ENCODE peak calls at places on chromosomes 16 and 17, in five cellular contexts. U is tibial artery, H is PC-9, A is IMR-90, M is breast epithelium. N is an unnamed sample.

GRCh38 chr17:47704116-47704515 is 10.2 kb downstream of the TBKBP1 start:
- DNase-seq in U (no peak), H (no peak), A (no peak), M (no peak), N (no peak)

GRCh38 chr16:56102159-56102798 is 89.0 kb upstream of the GNAO1 start:
- DNase-seq in U (peak; percentile 49), H (no peak), A (no peak), M (no peak), N (no peak)

GRCh38 chr17:73952136-73952497 is 251.4 kb upstream of the RPL38 start:
- DNase-seq in U (no peak), H (no peak), A (no peak), M (no peak), N (no peak)

GRCh38 chr17:68029512-68030215 is 5.9 kb upstream of the KPNA2 start:
- DNase-seq in U (no peak), H (no peak), A (no peak), M (no peak), N (no peak)

GRCh38 chr16:85323230-85323960 is 211.1 kb upstream of the CIBAR2 start:
- DNase-seq in U (no peak), H (no peak), A (no peak), M (no peak), N (no peak)

GRCh38 chr17:40963838-40964237 is 2.9 kb downstream of the KRT39 start:
- DNase-seq in U (no peak), H (no peak), A (no peak), M (no peak), N (no peak)

GRCh38 chr17:51046527-51047384 is 73.9 kb downstream of the SPAG9 start:
- DNase-seq in U (peak; percentile 31), H (no peak), A (peak; percentile 87), M (no peak), N (peak; percentile 42)

GRCh38 chr16:873889-874288 is 73.4 kb upstream of the GNG13 start:
- DNase-seq in U (no peak), H (no peak), A (no peak), M (no peak), N (no peak)

GRCh38 chr17:42203354-42203753 is 9.1 kb upstream of the GHDC start:
- DNase-seq in U (no peak), H (no peak), A (no peak), M (no peak), N (no peak)

GRCh38 chr16:75088226-75088625 is 28.4 kb downstream of the LDHD start:
- DNase-seq in U (no peak), H (no peak), A (no peak), M (no peak), N (no peak)

GRCh38 chr17:82297804-82298537 is 19.4 kb downstream of the CD7 start:
- DNase-seq in U (peak; percentile 86), H (peak; percentile 73), A (peak; percentile 96), M (peak; percentile 95), N (no peak)

GRCh38 chr16:87789437-87790277 is 23.9 kb upstream of the KLHDC4 start:
- DNase-seq in U (no peak), H (peak; percentile 91), A (peak; percentile 86), M (peak; percentile 56), N (peak; percentile 86)

GRCh38 chr17:77375108-77375507 is 234.3 kb downstream of the SEC14L1 start:
- DNase-seq in U (no peak), H (no peak), A (no peak), M (no peak), N (no peak)
- H3K4me1 ChIP-seq in U (peaks cover 71% of the 10 kb centered on the region), H (no peaks in the 10 kb centered on the region), A (peaks cover 55% of the 10 kb centered on the region), M (peaks cover 51% of the 10 kb centered on the region), N (peaks cover 15% of the 10 kb centered on the region)

GRCh38 chr17:2734939-2735338 is 14.5 kb downstream of the CCDC92B start:
- DNase-seq in U (no peak), H (no peak), A (no peak), M (no peak), N (no peak)

GRCh38 chr17:2737693-2738092 is 11.8 kb downstream of the CCDC92B start:
- DNase-seq in U (no peak), H (no peak), A (no peak), M (no peak), N (no peak)

GRCh38 chr17:2736956-2737355 is 12.5 kb downstream of the CCDC92B start:
- DNase-seq in U (no peak), H (no peak), A (no peak), M (no peak), N (no peak)

GRCh38 chr17:2731807-2732206 is 17.6 kb downstream of the CCDC92B start:
- DNase-seq in U (no peak), H (no peak), A (no peak), M (no peak), N (no peak)

GRCh38 chr17:2735896-2736295 is 13.6 kb downstream of the CCDC92B start:
- DNase-seq in U (no peak), H (no peak), A (no peak), M (no peak), N (peak; percentile 38)
- TF ChIP-seq CTCF in U (no peak), H (no peak), A (no peak), M (no peak), N (no peak)

GRCh38 chr17:66943484-66943883 is 21.0 kb upstream of the CACNG4 start:
- DNase-seq in U (no peak), H (no peak), A (no peak), M (no peak), N (no peak)
- H3K9me3 ChIP-seq in U (no peaks in the 10 kb centered on the region), H (no peaks in the 10 kb centered on the region), A (no peaks in the 10 kb centered on the region), M (no peaks in the 10 kb centered on the region), N (no peaks in the 10 kb centered on the region)

GRCh38 chr17:79928502-79929256 is 89.4 kb upstream of the CBX4 start:
- DNase-seq in U (no peak), H (no peak), A (no peak), M (no peak), N (no peak)
- H3K4me1 ChIP-seq in U (peaks cover 12% of the 10 kb centered on the region), H (peaks cover 3% of the 10 kb centered on the region), A (peaks cover 2% of the 10 kb centered on the region), M (no peaks in the 10 kb centered on the region), N (peaks cover 76% of the 10 kb centered on the region)

GRCh38 chr16:9225527-9226316 is 134.3 kb downstream of the HAPSTR1 start:
- DNase-seq in U (no peak), H (no peak), A (no peak), M (no peak), N (peak; percentile 9)
- TF ChIP-seq CTCF in U (no peak), H (peak; percentile 49), A (peak; percentile 22), M (no peak), N (no peak)

GRCh38 chr16:35305476-35305875 is 1846.1 kb downstream of the TP53TG3F start:
- DNase-seq in U (no peak), H (no peak), A (no peak), M (no peak), N (no peak)
- H3K9me3 ChIP-seq in U (no peaks in the 10 kb centered on the region), H (no peaks in the 10 kb centered on the region), A (peaks cover 25% of the 10 kb centered on the region), M (no peaks in the 10 kb centered on the region), N (no peaks in the 10 kb centered on the region)

GRCh38 chr16:49833055-49833454 is 22.9 kb downstream of the ZNF423 start:
- DNase-seq in U (peak; percentile 77), H (no peak), A (no peak), M (no peak), N (no peak)
- H3K4me1 ChIP-seq in U (peaks cover 68% of the 10 kb centered on the region), H (no peaks in the 10 kb centered on the region), A (no peaks in the 10 kb centered on the region), M (peaks cover 6% of the 10 kb centered on the region), N (no peaks in the 10 kb centered on the region)

N was measured in Caco-2.